ENCODE peak calls at places on chromosomes 12 and 14, in four cellular contexts. One of them, this sample, is unnamed.

GRCh38 chr12:108855284-108856169 is 1.9 kb downstream of the SSH1 start:
- DNase-seq in HepG2: peak
- DNase-seq in GM12878: no peak
- DNase-seq in K562: peak
- DNase-seq in this sample: no peak

GRCh38 chr14:89180546-89180945 is 236.5 kb downstream of the FOXN3 start:
- DNase-seq in HepG2: no peak
- DNase-seq in GM12878: no peak
- DNase-seq in K562: no peak
- DNase-seq in this sample: no peak

GRCh38 chr12:124453419-124454351 is 113.7 kb downstream of the NCOR2 start:
- DNase-seq in HepG2: no peak
- DNase-seq in GM12878: peak
- DNase-seq in K562: no peak
- DNase-seq in this sample: no peak

GRCh38 chr14:55540847-55541773 is 38.9 kb upstream of the KTN1 start:
- DNase-seq in HepG2: no peak
- DNase-seq in GM12878: no peak
- DNase-seq in K562: no peak
- DNase-seq in this sample: no peak

GRCh38 chr14:30312214-30312613 is 246.7 kb upstream of the G2E3 start:
- DNase-seq in HepG2: no peak
- DNase-seq in GM12878: no peak
- DNase-seq in K562: no peak
- DNase-seq in this sample: no peak

GRCh38 chr12:75964150-75964549 is 67.4 kb downstream of the PHLDA1 start:
- DNase-seq in HepG2: no peak
- DNase-seq in GM12878: no peak
- DNase-seq in K562: no peak
- DNase-seq in this sample: no peak

GRCh38 chr14:101820283-101820798 is 58.8 kb downstream of the PPP2R5C start:
- DNase-seq in HepG2: no peak
- DNase-seq in GM12878: peak
- DNase-seq in K562: no peak
- DNase-seq in this sample: no peak

GRCh38 chr14:55333785-55334485 is 62.7 kb downstream of the FBXO34 start:
- DNase-seq in HepG2: no peak
- DNase-seq in GM12878: no peak
- DNase-seq in K562: no peak
- DNase-seq in this sample: no peak

GRCh38 chr12:630656-631632 is 32.3 kb downstream of the NINJ2 start:
- DNase-seq in HepG2: no peak
- DNase-seq in GM12878: no peak
- DNase-seq in K562: no peak
- DNase-seq in this sample: peak

GRCh38 chr12:104938371-104938770 is 19.7 kb downstream of the SLC41A2 start:
- DNase-seq in HepG2: no peak
- DNase-seq in GM12878: no peak
- DNase-seq in K562: no peak
- DNase-seq in this sample: no peak

GRCh38 chr14:104223810-104224515 is 85.6 kb downstream of the KIF26A start:
- DNase-seq in HepG2: no peak
- DNase-seq in GM12878: no peak
- DNase-seq in K562: no peak
- DNase-seq in this sample: no peak

GRCh38 chr14:92464716-92465115 is 48.9 kb upstream of the RIN3 start:
- DNase-seq in HepG2: no peak
- DNase-seq in GM12878: no peak
- DNase-seq in K562: no peak
- DNase-seq in this sample: no peak

GRCh38 chr12:13992585-13992984 is 11.2 kb upstream of the GRIN2B start:
- DNase-seq in HepG2: peak
- DNase-seq in GM12878: no peak
- DNase-seq in K562: no peak
- DNase-seq in this sample: no peak

GRCh38 chr12:124904306-124905098 is 9.9 kb downstream of the UBC start:
- DNase-seq in HepG2: peak
- DNase-seq in GM12878: no peak
- DNase-seq in K562: peak
- DNase-seq in this sample: no peak

GRCh38 chr14:77376771-77377501 is at the start of the genes SAMD15 and TMED8:
- DNase-seq in HepG2: peak
- DNase-seq in GM12878: peak
- DNase-seq in K562: peak
- DNase-seq in this sample: peak

GRCh38 chr12:67669925-67670631 is 21.5 kb downstream of the DYRK2 start:
- DNase-seq in HepG2: no peak
- DNase-seq in GM12878: no peak
- DNase-seq in K562: no peak
- DNase-seq in this sample: no peak
- TF ChIP-seq CREB1 in HepG2: no peak
- TF ChIP-seq CREB1 in GM12878: no peak
- TF ChIP-seq CREB1 in K562: no peak
- TF ChIP-seq CREB1 in this sample: no peak

GRCh38 chr12:103627189-103627855 is 40.2 kb downstream of the STAB2 start:
- DNase-seq in HepG2: no peak
- DNase-seq in GM12878: no peak
- DNase-seq in K562: no peak
- DNase-seq in this sample: no peak

GRCh38 chr12:103623716-103624115 is 36.6 kb downstream of the STAB2 start:
- DNase-seq in HepG2: no peak
- DNase-seq in GM12878: no peak
- DNase-seq in K562: no peak
- DNase-seq in this sample: no peak

GRCh38 chr12:103626498-103626897 is 39.4 kb downstream of the STAB2 start:
- DNase-seq in HepG2: peak
- DNase-seq in GM12878: no peak
- DNase-seq in K562: peak
- DNase-seq in this sample: peak
- TF ChIP-seq ETV6 in HepG2: no peak
- TF ChIP-seq ETV6 in GM12878: no peak
- TF ChIP-seq ETV6 in K562: no peak
- TF ChIP-seq ETV6 in this sample: no peak

DNA sequence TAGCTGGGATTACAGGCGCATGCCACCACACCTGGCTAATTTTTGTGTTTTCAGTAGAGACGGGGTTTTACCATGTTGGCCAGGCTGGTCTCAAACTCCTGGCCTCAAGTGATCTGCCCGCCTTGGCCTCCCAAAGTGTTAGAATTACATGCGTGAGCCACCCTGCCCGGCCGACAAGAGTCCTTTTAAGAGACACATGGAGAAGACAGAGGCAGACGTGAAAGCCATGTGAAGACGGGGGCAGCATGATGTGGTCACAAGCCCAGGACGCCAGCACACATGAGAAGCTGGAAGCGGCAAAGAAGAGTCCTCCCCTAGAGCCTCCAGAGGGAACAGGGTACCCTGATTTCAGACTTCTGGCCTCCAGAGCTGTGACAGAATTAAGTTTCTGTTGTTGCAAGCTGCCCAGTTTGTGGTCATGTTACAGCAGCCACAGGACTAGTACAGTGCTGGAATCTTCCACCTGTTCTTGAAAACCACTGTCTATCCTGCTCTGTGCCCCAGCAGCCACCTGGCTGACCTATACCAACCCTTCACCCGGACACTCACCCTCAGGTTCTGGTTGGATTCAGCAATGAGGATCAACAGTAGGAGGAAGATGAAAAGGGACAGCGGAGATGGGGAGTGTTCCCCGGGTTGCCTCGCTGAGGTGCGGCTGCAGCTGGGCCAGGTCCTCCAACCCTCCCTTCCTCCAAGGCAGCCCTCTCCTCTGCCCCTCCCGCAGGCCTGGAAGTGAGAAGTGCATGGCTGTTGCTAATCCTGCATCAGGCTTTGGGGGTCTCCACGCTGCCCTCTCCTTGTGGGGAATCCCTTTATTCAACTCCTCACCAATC is 16.9 kb downstream of the VPS37B start:
- DNase-seq in HepG2: no peak
- DNase-seq in GM12878: no peak
- DNase-seq in K562: no peak
- DNase-seq in this sample: no peak
- TF ChIP-seq CREB1 in HepG2: no peak
- TF ChIP-seq CREB1 in GM12878: no peak
- TF ChIP-seq CREB1 in K562: no peak
- TF ChIP-seq CREB1 in this sample: no peak

GRCh38 chr14:50082308-50082742 is 34.0 kb downstream of the VCPKMT start:
- DNase-seq in HepG2: no peak
- DNase-seq in GM12878: no peak
- DNase-seq in K562: no peak
- DNase-seq in this sample: no peak
- TF ChIP-seq ETV6 in HepG2: no peak
- TF ChIP-seq ETV6 in GM12878: no peak
- TF ChIP-seq ETV6 in K562: no peak
- TF ChIP-seq ETV6 in this sample: no peak

This sample was measured in WTC11.